ENCODE peak calls at places on chromosomes 2 and 18, in eight cellular contexts. One of them, this sample, is unnamed.

GRCh38 chr2:143379955-143380354 is 250.7 kb downstream of the ARHGAP15 start:
- DNase-seq in HCT116: no peak
- DNase-seq in hepatocyte: no peak
- DNase-seq in neural crest cell: no peak
- DNase-seq in Calu3: no peak
- DNase-seq in endothelial cell of umbilical vein: no peak
- DNase-seq in tibial artery: no peak
- DNase-seq in H1: no peak
- DNase-seq in this sample: no peak

GRCh38 chr18:76988015-76988826 is 144.4 kb downstream of the MBP start:
- DNase-seq in HCT116: no peak
- DNase-seq in hepatocyte: no peak
- DNase-seq in neural crest cell: no peak
- DNase-seq in Calu3: no peak
- DNase-seq in endothelial cell of umbilical vein: no peak
- DNase-seq in tibial artery: peak
- DNase-seq in H1: no peak
- DNase-seq in this sample: no peak

GRCh38 chr18:10023853-10024638 is 110.2 kb downstream of the VAPA start:
- DNase-seq in HCT116: no peak
- DNase-seq in hepatocyte: no peak
- DNase-seq in neural crest cell: no peak
- DNase-seq in Calu3: no peak
- DNase-seq in endothelial cell of umbilical vein: no peak
- DNase-seq in tibial artery: no peak
- DNase-seq in H1: no peak
- DNase-seq in this sample: no peak

GRCh38 chr2:233263045-233263570 is 11.6 kb downstream of the ATG16L1 start:
- DNase-seq in HCT116: no peak
- DNase-seq in hepatocyte: no peak
- DNase-seq in neural crest cell: no peak
- DNase-seq in Calu3: no peak
- DNase-seq in endothelial cell of umbilical vein: no peak
- DNase-seq in tibial artery: no peak
- DNase-seq in H1: no peak
- DNase-seq in this sample: no peak

GRCh38 chr18:48698707-48699106 is 159.9 kb downstream of the CTIF start:
- DNase-seq in HCT116: no peak
- DNase-seq in hepatocyte: no peak
- DNase-seq in neural crest cell: no peak
- DNase-seq in Calu3: no peak
- DNase-seq in endothelial cell of umbilical vein: no peak
- DNase-seq in tibial artery: no peak
- DNase-seq in H1: no peak
- DNase-seq in this sample: no peak

GRCh38 chr2:74902281-74902860 is 56.1 kb upstream of the POLE4 start:
- DNase-seq in HCT116: no peak
- DNase-seq in hepatocyte: no peak
- DNase-seq in neural crest cell: no peak
- DNase-seq in Calu3: no peak
- DNase-seq in endothelial cell of umbilical vein: no peak
- DNase-seq in tibial artery: no peak
- DNase-seq in H1: no peak
- DNase-seq in this sample: no peak

GRCh38 chr2:15640784-15641183 is 49.1 kb downstream of the DDX1 start:
- DNase-seq in HCT116: no peak
- DNase-seq in hepatocyte: no peak
- DNase-seq in neural crest cell: no peak
- DNase-seq in Calu3: no peak
- DNase-seq in endothelial cell of umbilical vein: no peak
- DNase-seq in tibial artery: no peak
- DNase-seq in H1: no peak
- DNase-seq in this sample: no peak

GRCh38 chr2:128783896-128784295 is 465.2 kb upstream of the HS6ST1 start:
- DNase-seq in HCT116: no peak
- DNase-seq in hepatocyte: no peak
- DNase-seq in neural crest cell: no peak
- DNase-seq in Calu3: no peak
- DNase-seq in endothelial cell of umbilical vein: no peak
- DNase-seq in tibial artery: peak
- DNase-seq in H1: no peak
- DNase-seq in this sample: no peak

GRCh38 chr2:216341151-216341550 is 31.1 kb downstream of the MARCHF4 start:
- DNase-seq in HCT116: no peak
- DNase-seq in hepatocyte: no peak
- DNase-seq in neural crest cell: no peak
- DNase-seq in Calu3: no peak
- DNase-seq in endothelial cell of umbilical vein: no peak
- DNase-seq in tibial artery: no peak
- DNase-seq in H1: no peak
- DNase-seq in this sample: no peak

GRCh38 chr2:195414479-195414878 is 242.5 kb upstream of the SLC39A10 start:
- DNase-seq in HCT116: no peak
- DNase-seq in hepatocyte: no peak
- DNase-seq in neural crest cell: no peak
- DNase-seq in Calu3: no peak
- DNase-seq in endothelial cell of umbilical vein: no peak
- DNase-seq in tibial artery: no peak
- DNase-seq in H1: no peak
- DNase-seq in this sample: no peak

GRCh38 chr18:63730788-63731187 is 28.0 kb downstream of the SERPINB11 start:
- DNase-seq in HCT116: no peak
- DNase-seq in hepatocyte: peak
- DNase-seq in neural crest cell: no peak
- DNase-seq in Calu3: no peak
- DNase-seq in endothelial cell of umbilical vein: no peak
- DNase-seq in tibial artery: no peak
- DNase-seq in H1: no peak
- DNase-seq in this sample: no peak

GRCh38 chr2:200677161-200677560 is 91.3 kb downstream of the AOX1 start:
- DNase-seq in HCT116: no peak
- DNase-seq in hepatocyte: no peak
- DNase-seq in neural crest cell: no peak
- DNase-seq in Calu3: no peak
- DNase-seq in endothelial cell of umbilical vein: no peak
- DNase-seq in tibial artery: no peak
- DNase-seq in H1: no peak
- DNase-seq in this sample: no peak

GRCh38 chr2:199136681-199137080 is 321.1 kb downstream of the SATB2 start:
- DNase-seq in HCT116: no peak
- DNase-seq in hepatocyte: peak
- DNase-seq in neural crest cell: no peak
- DNase-seq in Calu3: peak
- DNase-seq in endothelial cell of umbilical vein: no peak
- DNase-seq in tibial artery: no peak
- DNase-seq in H1: no peak
- DNase-seq in this sample: no peak

GRCh38 chr2:76867854-76868253 is 654.3 kb downstream of the LRRTM4 start:
- DNase-seq in HCT116: no peak
- DNase-seq in hepatocyte: no peak
- DNase-seq in neural crest cell: no peak
- DNase-seq in Calu3: no peak
- DNase-seq in endothelial cell of umbilical vein: peak
- DNase-seq in tibial artery: no peak
- DNase-seq in H1: no peak
- DNase-seq in this sample: no peak

GRCh38 chr2:117958186-117958585 is 55.7 kb downstream of the CCDC93 start:
- DNase-seq in HCT116: no peak
- DNase-seq in hepatocyte: peak
- DNase-seq in neural crest cell: no peak
- DNase-seq in Calu3: peak
- DNase-seq in endothelial cell of umbilical vein: peak
- DNase-seq in tibial artery: no peak
- DNase-seq in H1: no peak
- DNase-seq in this sample: no peak

GRCh38 chr18:30763913-30764350 is 278.6 kb downstream of the DSC3 start:
- DNase-seq in HCT116: no peak
- DNase-seq in hepatocyte: peak
- DNase-seq in neural crest cell: no peak
- DNase-seq in Calu3: no peak
- DNase-seq in endothelial cell of umbilical vein: no peak
- DNase-seq in tibial artery: no peak
- DNase-seq in H1: peak
- DNase-seq in this sample: no peak

GRCh38 chr2:24206242-24206641 is 31.4 kb downstream of the FAM228A start:
- DNase-seq in HCT116: no peak
- DNase-seq in hepatocyte: no peak
- DNase-seq in neural crest cell: no peak
- DNase-seq in Calu3: no peak
- DNase-seq in endothelial cell of umbilical vein: no peak
- DNase-seq in tibial artery: no peak
- DNase-seq in H1: no peak
- DNase-seq in this sample: no peak

GRCh38 chr2:144666032-144666431 is 146.1 kb upstream of the ZEB2 start:
- DNase-seq in HCT116: no peak
- DNase-seq in hepatocyte: no peak
- DNase-seq in neural crest cell: no peak
- DNase-seq in Calu3: no peak
- DNase-seq in endothelial cell of umbilical vein: no peak
- DNase-seq in tibial artery: no peak
- DNase-seq in H1: no peak
- DNase-seq in this sample: no peak

GRCh38 chr18:6222271-6222670 is 192.4 kb downstream of the L3MBTL4 start:
- DNase-seq in HCT116: no peak
- DNase-seq in hepatocyte: no peak
- DNase-seq in neural crest cell: no peak
- DNase-seq in Calu3: no peak
- DNase-seq in endothelial cell of umbilical vein: no peak
- DNase-seq in tibial artery: no peak
- DNase-seq in H1: no peak
- DNase-seq in this sample: no peak

DNA sequence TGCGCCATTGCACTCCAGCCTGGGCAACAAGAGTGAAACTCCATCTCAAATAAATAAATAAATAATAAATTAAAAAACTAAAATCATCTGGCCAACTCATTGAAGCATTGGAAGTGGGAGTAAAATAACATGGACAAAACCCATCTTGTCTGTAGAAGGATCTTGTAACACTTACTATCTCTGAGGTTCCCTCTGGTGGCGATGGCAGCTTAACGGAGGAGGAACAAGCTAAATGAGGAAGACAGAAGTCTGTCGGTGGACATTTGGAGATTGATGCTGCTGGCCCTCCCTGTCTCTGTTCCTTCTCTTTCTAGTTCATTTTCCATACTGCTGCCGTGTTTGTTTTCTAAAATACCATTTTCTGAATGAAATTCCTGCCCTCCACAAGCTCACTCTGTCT is 43.4 kb downstream of the ZCCHC2 start:
- DNase-seq in HCT116: no peak
- DNase-seq in hepatocyte: peak
- DNase-seq in neural crest cell: no peak
- DNase-seq in Calu3: no peak
- DNase-seq in endothelial cell of umbilical vein: peak
- DNase-seq in tibial artery: peak
- DNase-seq in H1: peak
- DNase-seq in this sample: no peak
- TF ChIP-seq CTCF in HCT116: no peak
- TF ChIP-seq CTCF in hepatocyte: peak
- TF ChIP-seq CTCF in neural crest cell: peak
- TF ChIP-seq CTCF in Calu3: no peak
- TF ChIP-seq CTCF in endothelial cell of umbilical vein: no peak
- TF ChIP-seq CTCF in tibial artery: no peak
- TF ChIP-seq CTCF in H1: peak
- TF ChIP-seq CTCF in this sample: no peak

DNA sequence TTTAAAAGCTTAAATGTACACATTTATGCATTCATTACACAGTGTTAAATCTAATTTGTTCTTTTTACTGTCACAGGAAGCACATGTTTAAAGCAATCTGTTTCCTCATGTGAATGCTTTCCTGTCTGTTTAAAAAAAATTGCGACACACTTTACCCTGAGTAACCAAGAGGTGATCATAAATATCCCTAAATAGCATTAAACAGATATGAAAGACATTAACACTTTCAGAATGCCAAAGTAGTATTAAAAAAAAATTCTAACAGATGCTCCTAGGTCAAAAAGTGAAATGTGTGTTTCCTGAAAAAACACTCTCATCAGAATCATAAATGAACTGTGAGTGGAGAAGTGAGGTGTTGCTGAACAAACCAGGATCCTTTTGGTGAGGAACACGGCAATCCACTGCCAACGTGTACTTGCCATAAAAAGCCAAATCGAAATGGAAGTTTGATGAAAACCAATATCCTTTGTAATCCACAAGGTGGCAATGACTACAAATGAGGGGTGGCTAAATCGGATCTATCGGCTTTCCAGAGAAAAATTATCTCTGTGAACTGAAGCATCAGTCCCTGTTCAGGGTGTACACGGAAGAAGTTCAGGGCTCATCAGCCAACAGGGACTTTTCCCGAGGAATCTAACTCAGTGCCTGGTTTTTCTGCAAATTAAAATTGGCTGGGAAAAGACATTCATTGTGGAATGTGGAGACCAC is 248.9 kb downstream of the TCF4 start:
- DNase-seq in HCT116: no peak
- DNase-seq in hepatocyte: no peak
- DNase-seq in neural crest cell: no peak
- DNase-seq in Calu3: no peak
- DNase-seq in endothelial cell of umbilical vein: peak
- DNase-seq in tibial artery: no peak
- DNase-seq in H1: no peak
- DNase-seq in this sample: no peak
- TF ChIP-seq CTCF in HCT116: no peak
- TF ChIP-seq CTCF in hepatocyte: no peak
- TF ChIP-seq CTCF in neural crest cell: peak
- TF ChIP-seq CTCF in Calu3: no peak
- TF ChIP-seq CTCF in endothelial cell of umbilical vein: no peak
- TF ChIP-seq CTCF in tibial artery: no peak
- TF ChIP-seq CTCF in H1: no peak
- TF ChIP-seq CTCF in this sample: no peak

GRCh38 chr2:189208254-189208653 is 28.7 kb upstream of the COL5A2 start:
- DNase-seq in HCT116: no peak
- DNase-seq in hepatocyte: no peak
- DNase-seq in neural crest cell: no peak
- DNase-seq in Calu3: no peak
- DNase-seq in endothelial cell of umbilical vein: peak
- DNase-seq in tibial artery: no peak
- DNase-seq in H1: no peak
- DNase-seq in this sample: no peak
- TF ChIP-seq CTCF in HCT116: no peak
- TF ChIP-seq CTCF in hepatocyte: no peak
- TF ChIP-seq CTCF in neural crest cell: no peak
- TF ChIP-seq CTCF in Calu3: no peak
- TF ChIP-seq CTCF in endothelial cell of umbilical vein: no peak
- TF ChIP-seq CTCF in tibial artery: no peak
- TF ChIP-seq CTCF in H1: no peak
- TF ChIP-seq CTCF in this sample: no peak

GRCh38 chr18:37294951-37295350 is 270.6 kb downstream of the CELF4 start:
- DNase-seq in HCT116: no peak
- DNase-seq in hepatocyte: peak
- DNase-seq in neural crest cell: peak
- DNase-seq in Calu3: peak
- DNase-seq in endothelial cell of umbilical vein: peak
- DNase-seq in tibial artery: no peak
- DNase-seq in H1: peak
- DNase-seq in this sample: no peak
- TF ChIP-seq CTCF in HCT116: peak
- TF ChIP-seq CTCF in hepatocyte: peak
- TF ChIP-seq CTCF in neural crest cell: peak
- TF ChIP-seq CTCF in Calu3: peak
- TF ChIP-seq CTCF in endothelial cell of umbilical vein: peak
- TF ChIP-seq CTCF in tibial artery: no peak
- TF ChIP-seq CTCF in H1: peak
- TF ChIP-seq CTCF in this sample: peak